ENCODE peak calls at places on chromosome 20, in six cellular contexts. U is adrenal gland, J is suprapubic skin, P is stomach, X is uterus, F is body of pancreas. L is an unnamed sample.

GRCh38 chr20:57072184-57072583 is 194.3 kb downstream of the BMP7 start:
- DNase-seq in U (no peak), J (peak; percentile 26), P (no peak), X (no peak), F (no peak), L (no peak)

GRCh38 chr20:57070296-57070695 is 196.1 kb downstream of the BMP7 start:
- DNase-seq in U (no peak), J (no peak), P (no peak), X (no peak), F (no peak), L (no peak)

GRCh38 chr20:9353916-9354276 is 160.5 kb upstream of the LAMP5 start:
- DNase-seq in U (no peak), J (no peak), P (no peak), X (no peak), F (no peak), L (no peak)

GRCh38 chr20:4325548-4326187 is 310.3 kb upstream of the RNF24 start:
- DNase-seq in U (peak; percentile 14), J (no peak), P (no peak), X (no peak), F (no peak), L (peak; percentile 39)

GRCh38 chr20:57476073-57476526 is 48.8 kb downstream of the CTCFL start:
- DNase-seq in U (no peak), J (peak; percentile 44), P (no peak), X (no peak), F (no peak), L (no peak)

GRCh38 chr20:25221592-25222460 is 26.1 kb upstream of the PYGB start:
- DNase-seq in U (no peak), J (no peak), P (no peak), X (peak; percentile 49), F (no peak), L (peak; percentile 83)

GRCh38 chr20:54576496-54576895 is 101.1 kb downstream of the DOK5 start:
- DNase-seq in U (no peak), J (no peak), P (no peak), X (no peak), F (no peak), L (no peak)

GRCh38 chr20:1654994-1655393 is 2.6 kb downstream of the SIRPG start:
- DNase-seq in U (no peak), J (no peak), P (no peak), X (no peak), F (no peak), L (no peak)

GRCh38 chr20:61871160-61871559 is 194.5 kb downstream of the TAF4 start:
- DNase-seq in U (no peak), J (no peak), P (no peak), X (no peak), F (no peak), L (no peak)

DNA sequence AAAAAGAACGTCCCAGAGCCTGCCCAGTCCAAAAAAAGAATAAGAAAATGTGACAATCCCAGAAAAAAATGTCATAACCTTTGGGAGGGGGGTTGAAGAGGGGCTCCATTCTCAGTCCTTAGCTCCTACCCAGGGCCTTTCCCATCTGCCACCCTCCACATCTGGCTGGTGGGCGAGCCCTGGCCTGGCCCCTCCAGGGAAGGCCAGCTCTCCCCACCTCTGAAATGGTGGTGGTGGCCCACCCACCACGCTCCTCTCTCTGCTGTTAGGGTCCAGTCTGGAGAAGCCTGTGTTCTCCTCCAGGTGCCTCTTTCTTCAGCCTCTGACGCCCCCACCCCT is 415 bp downstream of the RGS19 start:
- DNase-seq in U (no peak), J (no peak), P (no peak), X (no peak), F (no peak), L (no peak)
- H3K27ac ChIP-seq in U (no peak overlapping the region), J (peak overlapping the region; percentile 76), P (peak overlapping the region; percentile 85), X (no peak overlapping the region), F (no peak overlapping the region), L (peak overlapping the region; percentile 87)

GRCh38 chr20:44805335-44805734 is 5.0 kb downstream of the RIMS4 start:
- DNase-seq in U (no peak), J (no peak), P (no peak), X (no peak), F (no peak), L (no peak)
- TF ChIP-seq POLR2A in U (no peak), J (no peak), P (no peak), X (no peak), F (no peak), L (no peak)

DNA sequence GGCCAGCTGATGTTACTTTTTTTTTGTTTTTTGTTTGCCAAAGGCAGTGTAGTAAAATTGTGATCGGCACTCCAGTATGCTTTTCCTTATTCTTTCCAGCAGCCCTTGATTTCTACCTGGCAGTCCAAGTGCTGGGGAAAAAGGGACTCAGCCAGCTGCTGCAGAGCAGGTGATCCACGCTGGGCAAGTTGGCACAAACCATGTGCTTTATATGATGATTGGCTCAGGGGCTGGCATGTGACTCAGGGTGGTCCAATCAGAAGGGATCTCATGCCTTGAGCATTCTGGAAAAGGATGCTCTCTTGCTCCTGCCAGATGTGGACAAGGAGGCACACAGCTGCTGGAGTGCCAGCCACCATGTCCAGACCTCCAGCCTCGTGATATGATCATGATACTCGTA is 54.5 kb downstream of the SULF2 start:
- DNase-seq in U (no peak), J (no peak), P (no peak), X (no peak), F (no peak), L (no peak)
- H3K4me1 ChIP-seq in U (no peaks in the 10 kb centered on the region), J (no peaks in the 10 kb centered on the region), P (no peaks in the 10 kb centered on the region), X (no peaks in the 10 kb centered on the region), F (no peaks in the 10 kb centered on the region), L (peaks cover 20% of the 10 kb centered on the region)

GRCh38 chr20:23149623-23150279 is 63.6 kb upstream of the CD93 start:
- DNase-seq in U (no peak), J (no peak), P (peak; percentile 14), X (no peak), F (no peak), L (peak; percentile 4)

GRCh38 chr20:23147964-23148720 is 62.0 kb upstream of the CD93 start:
- DNase-seq in U (peak; percentile 81), J (peak; percentile 87), P (peak; percentile 54), X (no peak), F (peak; percentile 73), L (peak; percentile 42)

GRCh38 chr20:23147647-23147963 is 61.5 kb upstream of the CD93 start:
- DNase-seq in U (no peak), J (no peak), P (no peak), X (no peak), F (no peak), L (no peak)

GRCh38 chr20:23150304-23151007 is 64.3 kb upstream of the CD93 start:
- DNase-seq in U (no peak), J (no peak), P (peak; percentile 20), X (no peak), F (no peak), L (no peak)

DNA sequence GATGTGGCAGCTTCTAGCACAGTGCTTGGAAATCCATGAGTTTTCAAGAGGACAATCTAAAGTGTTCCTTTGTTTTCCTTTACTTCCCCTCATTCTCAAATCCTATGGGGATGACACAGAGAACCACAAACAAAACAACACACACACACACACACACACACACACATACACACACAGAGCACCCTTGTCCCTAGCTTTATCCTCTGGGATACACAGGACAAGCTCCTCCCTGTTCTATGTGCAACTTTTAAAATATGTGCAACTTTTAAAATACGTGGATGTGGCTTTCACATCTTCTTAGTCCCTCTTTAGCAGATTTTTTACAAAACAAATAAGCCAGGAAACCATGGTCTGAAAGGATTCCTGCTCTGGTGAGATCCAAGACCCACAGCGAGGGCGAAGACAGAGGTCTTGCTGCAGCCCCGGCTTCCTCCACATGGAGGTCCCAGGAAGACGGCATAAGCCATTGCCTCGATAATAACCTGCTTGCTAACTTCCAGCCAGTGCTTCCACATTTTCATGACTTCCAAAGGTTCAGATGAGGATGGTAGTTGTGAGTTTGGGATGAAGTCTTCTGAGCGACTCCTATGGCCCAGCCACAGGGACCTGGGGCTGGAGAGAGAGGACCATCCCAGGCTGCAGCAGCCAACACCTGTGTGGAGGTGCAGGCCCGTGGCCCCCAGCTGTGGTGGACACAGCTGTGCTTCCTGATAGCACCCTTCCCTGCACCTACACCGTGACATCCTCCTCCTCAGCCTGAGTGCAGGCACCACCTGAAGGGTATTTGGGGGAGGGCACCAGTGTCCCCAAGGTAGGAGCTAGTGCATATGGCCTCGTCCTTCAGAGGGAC is 62.8 kb upstream of the CD93 start:
- DNase-seq in U (no peak), J (peak; percentile 46), P (peak; percentile 16), X (no peak), F (no peak), L (no peak)
- H3K27ac ChIP-seq in U (no peak overlapping the region), J (peak overlapping the region; percentile 73), P (peak overlapping the region; percentile 79), X (peak overlapping the region; percentile 30), F (no peak overlapping the region), L (no peak overlapping the region)

GRCh38 chr20:11891827-11892521 is 25.7 kb upstream of the BTBD3 start:
- DNase-seq in U (peak; percentile 81), J (no peak), P (peak; percentile 64), X (peak; percentile 43), F (peak; percentile 79), L (no peak)

GRCh38 chr20:11891081-11891826 is 26.4 kb upstream of the BTBD3 start:
- DNase-seq in U (peak; percentile 57), J (peak; percentile 70), P (peak; percentile 51), X (peak; percentile 59), F (peak; percentile 57), L (peak; percentile 70)

GRCh38 chr20:11888648-11889047 is 29.0 kb upstream of the BTBD3 start:
- DNase-seq in U (no peak), J (no peak), P (no peak), X (no peak), F (no peak), L (no peak)

GRCh38 chr20:11894072-11894471 is 23.6 kb upstream of the BTBD3 start:
- DNase-seq in U (no peak), J (no peak), P (no peak), X (no peak), F (no peak), L (no peak)

DNA sequence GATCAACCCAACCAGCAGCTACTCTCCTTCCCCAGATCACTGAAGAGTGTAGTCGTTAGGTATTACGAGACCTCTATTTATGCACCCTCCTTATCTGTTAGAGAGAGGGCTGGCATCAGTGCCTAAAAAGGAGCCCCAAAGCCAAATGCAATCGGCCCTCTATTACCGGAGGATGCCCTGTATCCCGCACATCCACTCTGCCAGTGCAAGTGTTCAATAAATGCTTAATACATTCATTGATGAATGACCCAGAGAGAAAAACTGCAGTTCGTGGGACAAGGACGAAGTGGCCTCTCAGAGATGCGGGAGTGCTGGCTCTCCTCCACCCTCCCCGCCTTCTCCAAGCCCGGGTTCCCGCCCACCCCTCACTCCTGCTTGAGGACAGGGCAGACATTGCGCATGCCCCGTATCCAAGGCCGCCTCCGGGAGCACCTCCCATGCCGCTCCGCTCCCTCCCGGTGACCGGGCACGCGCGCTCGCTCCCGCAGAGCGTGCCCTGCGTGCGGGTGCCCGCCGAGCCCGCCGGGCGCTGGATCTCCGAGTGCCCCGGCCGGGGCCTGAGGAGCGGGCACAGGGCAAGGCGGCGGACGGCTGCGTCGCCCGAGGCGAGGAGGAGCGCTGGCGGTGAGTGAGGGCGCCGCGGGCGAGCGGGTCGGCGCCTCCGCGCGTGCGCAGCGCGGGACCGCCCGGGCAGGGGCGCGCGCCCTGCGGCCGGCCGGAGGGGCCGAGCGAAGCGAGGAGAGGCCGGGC is 27.2 kb upstream of the BTBD3 start:
- DNase-seq in U (peak; percentile 96), J (peak; percentile 92), P (peak; percentile 91), X (peak; percentile 85), F (peak; percentile 93), L (peak; percentile 94)
- TF ChIP-seq POLR2A in U (peak; percentile 82), J (peak; percentile 42), P (no peak), X (peak; percentile 89), F (peak; percentile 58), L (no peak)

GRCh38 chr20:45341579-45341938 is 6.7 kb downstream of the SDC4 start:
- DNase-seq in U (peak; percentile 64), J (no peak), P (no peak), X (no peak), F (peak; percentile 78), L (no peak)
- H3K4me1 ChIP-seq in U (peaks cover 99% of the 10 kb centered on the region), J (peaks cover 100% of the 10 kb centered on the region), P (peaks cover 96% of the 10 kb centered on the region), X (peaks cover 33% of the 10 kb centered on the region), F (peaks cover 99% of the 10 kb centered on the region), L (peaks cover 97% of the 10 kb centered on the region)

GRCh38 chr20:36532822-36533221 is 8.5 kb upstream of the MYL9 start:
- DNase-seq in U (peak; percentile 23), J (no peak), P (no peak), X (no peak), F (no peak), L (no peak)
- H3K27ac ChIP-seq in U (no peak overlapping the region), J (no peak overlapping the region), P (no peak overlapping the region), X (no peak overlapping the region), F (peak overlapping the region; percentile 45), L (no peak overlapping the region)

L was measured in heart left ventricle.